ENCODE peak calls at places on chromosomes 12 and 14, in nine cellular contexts. T is breast epithelium, V is NCI-H1092 treated with DMSO at 0.1 percent for 48 hours, U is NCI-H1694, W is spleen, X is stomach, Y is adipocyte, C is iris pigment epithelial cell, I is lung. Q is an unnamed sample.

GRCh38 chr12:124236651-124237050 is 58.2 kb upstream of the RFLNA start:
- DNase-seq in Y (peak), V (no peak), T (no peak), U (no peak), I (no peak), C (peak), X (no peak), W (no peak), Q (no peak)

GRCh38 chr12:107903377-107904061 is 129.0 kb downstream of the ASCL4 start:
- DNase-seq in C (peak), Y (peak), V (peak), T (peak), X (peak), U (no peak), I (peak), W (peak), Q (peak)

GRCh38 chr12:27501956-27502562 is 21.9 kb upstream of the PPFIBP1 start:
- DNase-seq in T (no peak), C (no peak), I (no peak), Y (no peak), W (no peak), V (no peak), U (no peak), X (no peak), Q (no peak)

GRCh38 chr12:13964666-13965065 is 16.7 kb downstream of the GRIN2B start:
- DNase-seq in V (no peak), W (no peak), I (no peak), T (no peak), C (no peak), U (no peak), Y (no peak), X (no peak), Q (no peak)

GRCh38 chr12:94157891-94158495 is 9.6 kb downstream of the PLXNC1 start:
- DNase-seq in X (no peak), Y (no peak), U (no peak), C (peak), T (no peak), I (no peak), W (no peak), V (peak), Q (no peak)

GRCh38 chr14:58587271-58587670 is 50.5 kb upstream of the DACT1 start:
- DNase-seq in I (no peak), T (no peak), U (no peak), V (no peak), X (no peak), Y (peak), C (peak), W (no peak), Q (no peak)

GRCh38 chr12:45518516-45519235 is 210.8 kb upstream of the ARID2 start:
- DNase-seq in T (no peak), I (no peak), W (no peak), V (no peak), C (no peak), Y (no peak), X (no peak), U (no peak), Q (peak)

GRCh38 chr12:121296618-121297476 is at the start of gene CAMKK2:
- DNase-seq in W (peak), I (peak), C (peak), U (peak), T (peak), V (peak), X (peak), Y (peak), Q (peak)

GRCh38 chr12:130705174-130705880 is 10.8 kb downstream of the RIMBP2 start:
- DNase-seq in Y (no peak), I (no peak), V (no peak), C (no peak), U (no peak), T (no peak), W (no peak), X (no peak), Q (peak)

GRCh38 chr12:115008951-115009350 is 325.0 kb upstream of the TBX3 start:
- DNase-seq in I (no peak), T (no peak), X (no peak), W (no peak), Y (no peak), V (no peak), U (no peak), C (no peak), Q (no peak)

GRCh38 chr14:75298187-75298985 is 19.8 kb downstream of the FOS start:
- DNase-seq in W (peak), X (peak), I (peak), V (no peak), T (no peak), C (peak), U (no peak), Y (peak), Q (no peak)

GRCh38 chr12:62435337-62436163 is 31.1 kb upstream of the MON2 start:
- DNase-seq in C (peak), W (peak), T (no peak), X (peak), V (peak), I (peak), U (peak), Y (peak), Q (peak)

GRCh38 chr12:112261559-112261958 is 120.7 kb downstream of the HECTD4 start:
- DNase-seq in U (no peak), C (peak), T (no peak), X (no peak), I (no peak), Y (no peak), V (no peak), W (no peak), Q (no peak)

GRCh38 chr14:22994762-22995275 is 12.5 kb upstream of the AJUBA start:
- DNase-seq in X (no peak), I (peak), T (no peak), W (no peak), Y (peak), U (peak), V (peak), C (peak), Q (no peak)

GRCh38 chr14:99436247-99437180 is 44.1 kb downstream of the SETD3 start:
- DNase-seq in I (peak), C (peak), V (no peak), Y (peak), U (no peak), W (no peak), X (no peak), T (no peak), Q (no peak)

GRCh38 chr12:101759396-101760047 is 20.3 kb upstream of the SYCP3 start:
- DNase-seq in C (peak), W (no peak), T (no peak), X (no peak), V (no peak), U (peak), I (no peak), Y (peak), Q (peak)

GRCh38 chr14:74697543-74697942 is 15.3 kb downstream of the AREL1 start:
- DNase-seq in V (no peak), Y (peak), I (no peak), T (no peak), W (no peak), C (peak), X (no peak), U (no peak), Q (no peak)

GRCh38 chr12:128258866-128259555 is 8.0 kb upstream of the TMEM132C start:
- DNase-seq in C (no peak), Y (no peak), U (no peak), I (no peak), V (peak), W (no peak), X (no peak), T (no peak), Q (no peak)

GRCh38 chr12:8697120-8697475 is 693 bp upstream of the RIMKLB start:
- DNase-seq in U (no peak), C (peak), X (no peak), W (peak), Y (peak), V (peak), T (no peak), I (no peak), Q (no peak)

GRCh38 chr14:90518075-90518940 is 121.5 kb downstream of the CALM1 start:
- DNase-seq in U (no peak), W (no peak), T (no peak), X (peak), C (no peak), Y (no peak), V (peak), I (no peak), Q (no peak)

GRCh38 chr12:115752913-115753726 is 524.4 kb downstream of the MED13L start:
- DNase-seq in Y (peak), W (no peak), C (peak), X (peak), V (peak), U (peak), T (peak), I (peak), Q (no peak)

GRCh38 chr14:29111554-29111953 is 345.0 kb downstream of the FOXG1 start:
- DNase-seq in U (no peak), V (no peak), I (no peak), Y (no peak), X (no peak), T (no peak), W (no peak), C (peak), Q (no peak)